ENCODE peak calls at places on chromosomes 7 and 10, in six cellular contexts. One of them, this sample, is unnamed.

GRCh38 chr7:12987238-12987637 is 299.8 kb downstream of the ARL4A start:
- DNase-seq in activated CD8-positive, alpha-beta T cell treated with anti-CD3 and anti-CD28 coated beads, Interleukin-2, amount 10 ng/mL, durations not matched to agents 7 days and 5 days: no peak
- DNase-seq in WERI-Rb-1: no peak
- DNase-seq in heart left ventricle: no peak
- DNase-seq in immature natural killer cell: no peak
- DNase-seq in NCI-H446: no peak
- DNase-seq in this sample: no peak

GRCh38 chr10:131888186-131888604 is 12.6 kb upstream of the PPP2R2D start:
- DNase-seq in NCI-H446: no peak
- DNase-seq in WERI-Rb-1: no peak
- DNase-seq in heart left ventricle: no peak
- DNase-seq in immature natural killer cell: no peak
- DNase-seq in activated CD8-positive, alpha-beta T cell treated with anti-CD3 and anti-CD28 coated beads, Interleukin-2, amount 10 ng/mL, durations not matched to agents 7 days and 5 days: no peak
- DNase-seq in this sample: no peak

GRCh38 chr7:101232141-101232821 is 5.3 kb downstream of the CLDN15 start:
- DNase-seq in heart left ventricle: no peak
- DNase-seq in WERI-Rb-1: no peak
- DNase-seq in NCI-H446: no peak
- DNase-seq in activated CD8-positive, alpha-beta T cell treated with anti-CD3 and anti-CD28 coated beads, Interleukin-2, amount 10 ng/mL, durations not matched to agents 7 days and 5 days: no peak
- DNase-seq in immature natural killer cell: no peak
- DNase-seq in this sample: no peak

GRCh38 chr7:1910081-1910685 is 240.1 kb downstream of the ELFN1 start:
- DNase-seq in WERI-Rb-1: no peak
- DNase-seq in NCI-H446: no peak
- DNase-seq in heart left ventricle: no peak
- DNase-seq in immature natural killer cell: no peak
- DNase-seq in activated CD8-positive, alpha-beta T cell treated with anti-CD3 and anti-CD28 coated beads, Interleukin-2, amount 10 ng/mL, durations not matched to agents 7 days and 5 days: no peak
- DNase-seq in this sample: no peak

GRCh38 chr10:121926669-121927360 is 1.0 kb downstream of the ATE1 start:
- DNase-seq in NCI-H446: no peak
- DNase-seq in heart left ventricle: no peak
- DNase-seq in WERI-Rb-1: no peak
- DNase-seq in immature natural killer cell: no peak
- DNase-seq in activated CD8-positive, alpha-beta T cell treated with anti-CD3 and anti-CD28 coated beads, Interleukin-2, amount 10 ng/mL, durations not matched to agents 7 days and 5 days: peak
- DNase-seq in this sample: no peak

GRCh38 chr10:104067525-104067924 is 18.2 kb downstream of the COL17A1 start:
- DNase-seq in immature natural killer cell: no peak
- DNase-seq in activated CD8-positive, alpha-beta T cell treated with anti-CD3 and anti-CD28 coated beads, Interleukin-2, amount 10 ng/mL, durations not matched to agents 7 days and 5 days: no peak
- DNase-seq in heart left ventricle: no peak
- DNase-seq in NCI-H446: no peak
- DNase-seq in WERI-Rb-1: peak
- DNase-seq in this sample: no peak

GRCh38 chr10:18216482-18216881 is 76.3 kb downstream of the CACNB2 start:
- DNase-seq in NCI-H446: peak
- DNase-seq in activated CD8-positive, alpha-beta T cell treated with anti-CD3 and anti-CD28 coated beads, Interleukin-2, amount 10 ng/mL, durations not matched to agents 7 days and 5 days: no peak
- DNase-seq in immature natural killer cell: no peak
- DNase-seq in heart left ventricle: no peak
- DNase-seq in WERI-Rb-1: no peak
- DNase-seq in this sample: peak

GRCh38 chr10:6501931-6502330 is 78.1 kb downstream of the PRKCQ start:
- DNase-seq in WERI-Rb-1: no peak
- DNase-seq in activated CD8-positive, alpha-beta T cell treated with anti-CD3 and anti-CD28 coated beads, Interleukin-2, amount 10 ng/mL, durations not matched to agents 7 days and 5 days: peak
- DNase-seq in heart left ventricle: no peak
- DNase-seq in immature natural killer cell: no peak
- DNase-seq in NCI-H446: no peak
- DNase-seq in this sample: no peak

GRCh38 chr7:73522081-73522818 is at the start of gene BAZ1B:
- DNase-seq in activated CD8-positive, alpha-beta T cell treated with anti-CD3 and anti-CD28 coated beads, Interleukin-2, amount 10 ng/mL, durations not matched to agents 7 days and 5 days: peak
- DNase-seq in immature natural killer cell: peak
- DNase-seq in NCI-H446: peak
- DNase-seq in heart left ventricle: peak
- DNase-seq in WERI-Rb-1: peak
- DNase-seq in this sample: peak

GRCh38 chr10:29993319-29993876 is 66.0 kb downstream of the JCAD start:
- DNase-seq in activated CD8-positive, alpha-beta T cell treated with anti-CD3 and anti-CD28 coated beads, Interleukin-2, amount 10 ng/mL, durations not matched to agents 7 days and 5 days: no peak
- DNase-seq in NCI-H446: no peak
- DNase-seq in heart left ventricle: no peak
- DNase-seq in WERI-Rb-1: no peak
- DNase-seq in immature natural killer cell: no peak
- DNase-seq in this sample: no peak

GRCh38 chr7:77940647-77941046 is 142.1 kb downstream of the PHTF2 start:
- DNase-seq in heart left ventricle: no peak
- DNase-seq in immature natural killer cell: peak
- DNase-seq in NCI-H446: peak
- DNase-seq in WERI-Rb-1: no peak
- DNase-seq in activated CD8-positive, alpha-beta T cell treated with anti-CD3 and anti-CD28 coated beads, Interleukin-2, amount 10 ng/mL, durations not matched to agents 7 days and 5 days: peak
- DNase-seq in this sample: peak

GRCh38 chr10:12844796-12845524 is 156.6 kb downstream of the CCDC3 start:
- DNase-seq in heart left ventricle: no peak
- DNase-seq in activated CD8-positive, alpha-beta T cell treated with anti-CD3 and anti-CD28 coated beads, Interleukin-2, amount 10 ng/mL, durations not matched to agents 7 days and 5 days: no peak
- DNase-seq in NCI-H446: peak
- DNase-seq in immature natural killer cell: no peak
- DNase-seq in WERI-Rb-1: no peak
- DNase-seq in this sample: peak

GRCh38 chr7:114928060-114928459 is 6.2 kb downstream of the MDFIC start:
- DNase-seq in activated CD8-positive, alpha-beta T cell treated with anti-CD3 and anti-CD28 coated beads, Interleukin-2, amount 10 ng/mL, durations not matched to agents 7 days and 5 days: no peak
- DNase-seq in NCI-H446: no peak
- DNase-seq in heart left ventricle: no peak
- DNase-seq in WERI-Rb-1: no peak
- DNase-seq in immature natural killer cell: no peak
- DNase-seq in this sample: no peak

GRCh38 chr10:59688921-59689351 is 20.7 kb downstream of the SLC16A9 start:
- DNase-seq in activated CD8-positive, alpha-beta T cell treated with anti-CD3 and anti-CD28 coated beads, Interleukin-2, amount 10 ng/mL, durations not matched to agents 7 days and 5 days: no peak
- DNase-seq in immature natural killer cell: no peak
- DNase-seq in heart left ventricle: no peak
- DNase-seq in NCI-H446: no peak
- DNase-seq in WERI-Rb-1: no peak
- DNase-seq in this sample: no peak

GRCh38 chr10:104638861-104639594 is 2.1 kb upstream of the SORCS3 start:
- DNase-seq in immature natural killer cell: no peak
- DNase-seq in WERI-Rb-1: peak
- DNase-seq in NCI-H446: no peak
- DNase-seq in activated CD8-positive, alpha-beta T cell treated with anti-CD3 and anti-CD28 coated beads, Interleukin-2, amount 10 ng/mL, durations not matched to agents 7 days and 5 days: no peak
- DNase-seq in heart left ventricle: no peak
- DNase-seq in this sample: no peak

GRCh38 chr7:4948402-4948801 is 10.6 kb downstream of the MMD2 start:
- DNase-seq in WERI-Rb-1: no peak
- DNase-seq in heart left ventricle: no peak
- DNase-seq in NCI-H446: no peak
- DNase-seq in activated CD8-positive, alpha-beta T cell treated with anti-CD3 and anti-CD28 coated beads, Interleukin-2, amount 10 ng/mL, durations not matched to agents 7 days and 5 days: no peak
- DNase-seq in immature natural killer cell: no peak
- DNase-seq in this sample: no peak

GRCh38 chr7:2109936-2110585 is 122.7 kb downstream of the MAD1L1 start:
- DNase-seq in WERI-Rb-1: peak
- DNase-seq in activated CD8-positive, alpha-beta T cell treated with anti-CD3 and anti-CD28 coated beads, Interleukin-2, amount 10 ng/mL, durations not matched to agents 7 days and 5 days: peak
- DNase-seq in NCI-H446: peak
- DNase-seq in heart left ventricle: no peak
- DNase-seq in immature natural killer cell: no peak
- DNase-seq in this sample: peak

GRCh38 chr7:114628362-114628761 is 213.7 kb downstream of the FOXP2 start:
- DNase-seq in WERI-Rb-1: no peak
- DNase-seq in activated CD8-positive, alpha-beta T cell treated with anti-CD3 and anti-CD28 coated beads, Interleukin-2, amount 10 ng/mL, durations not matched to agents 7 days and 5 days: no peak
- DNase-seq in immature natural killer cell: no peak
- DNase-seq in heart left ventricle: no peak
- DNase-seq in NCI-H446: no peak
- DNase-seq in this sample: no peak

GRCh38 chr10:65348637-65349036 is 1577.2 kb upstream of the LRRTM3 start:
- DNase-seq in immature natural killer cell: no peak
- DNase-seq in NCI-H446: no peak
- DNase-seq in WERI-Rb-1: no peak
- DNase-seq in heart left ventricle: no peak
- DNase-seq in activated CD8-positive, alpha-beta T cell treated with anti-CD3 and anti-CD28 coated beads, Interleukin-2, amount 10 ng/mL, durations not matched to agents 7 days and 5 days: no peak
- DNase-seq in this sample: no peak

GRCh38 chr10:133052076-133052475 is 35.6 kb upstream of the ADGRA1 start:
- DNase-seq in WERI-Rb-1: no peak
- DNase-seq in heart left ventricle: no peak
- DNase-seq in activated CD8-positive, alpha-beta T cell treated with anti-CD3 and anti-CD28 coated beads, Interleukin-2, amount 10 ng/mL, durations not matched to agents 7 days and 5 days: no peak
- DNase-seq in immature natural killer cell: no peak
- DNase-seq in NCI-H446: no peak
- DNase-seq in this sample: no peak

GRCh38 chr10:47104101-47104707 is 193.0 kb downstream of the PTPN20 start:
- DNase-seq in heart left ventricle: no peak
- DNase-seq in WERI-Rb-1: no peak
- DNase-seq in activated CD8-positive, alpha-beta T cell treated with anti-CD3 and anti-CD28 coated beads, Interleukin-2, amount 10 ng/mL, durations not matched to agents 7 days and 5 days: no peak
- DNase-seq in immature natural killer cell: no peak
- DNase-seq in NCI-H446: no peak
- DNase-seq in this sample: peak

GRCh38 chr7:113394856-113395255 is 276.5 kb upstream of the SMIM30 start:
- DNase-seq in immature natural killer cell: no peak
- DNase-seq in activated CD8-positive, alpha-beta T cell treated with anti-CD3 and anti-CD28 coated beads, Interleukin-2, amount 10 ng/mL, durations not matched to agents 7 days and 5 days: no peak
- DNase-seq in WERI-Rb-1: no peak
- DNase-seq in NCI-H446: no peak
- DNase-seq in heart left ventricle: no peak
- DNase-seq in this sample: no peak

GRCh38 chr10:103627893-103628292 is 134.4 kb downstream of the NEURL1 start:
- DNase-seq in activated CD8-positive, alpha-beta T cell treated with anti-CD3 and anti-CD28 coated beads, Interleukin-2, amount 10 ng/mL, durations not matched to agents 7 days and 5 days: no peak
- DNase-seq in WERI-Rb-1: no peak
- DNase-seq in immature natural killer cell: no peak
- DNase-seq in heart left ventricle: no peak
- DNase-seq in NCI-H446: no peak
- DNase-seq in this sample: no peak

GRCh38 chr10:113704637-113705343 is 25.1 kb downstream of the CASP7 start:
- DNase-seq in WERI-Rb-1: peak
- DNase-seq in NCI-H446: peak
- DNase-seq in immature natural killer cell: no peak
- DNase-seq in activated CD8-positive, alpha-beta T cell treated with anti-CD3 and anti-CD28 coated beads, Interleukin-2, amount 10 ng/mL, durations not matched to agents 7 days and 5 days: peak
- DNase-seq in heart left ventricle: no peak
- DNase-seq in this sample: peak

GRCh38 chr10:11579885-11580284 is 31.6 kb downstream of the USP6NL start:
- DNase-seq in NCI-H446: no peak
- DNase-seq in WERI-Rb-1: no peak
- DNase-seq in immature natural killer cell: no peak
- DNase-seq in activated CD8-positive, alpha-beta T cell treated with anti-CD3 and anti-CD28 coated beads, Interleukin-2, amount 10 ng/mL, durations not matched to agents 7 days and 5 days: no peak
- DNase-seq in heart left ventricle: no peak
- DNase-seq in this sample: no peak

GRCh38 chr7:5497158-5498103 is 73.8 kb upstream of the TNRC18 start:
- DNase-seq in WERI-Rb-1: no peak
- DNase-seq in heart left ventricle: no peak
- DNase-seq in activated CD8-positive, alpha-beta T cell treated with anti-CD3 and anti-CD28 coated beads, Interleukin-2, amount 10 ng/mL, durations not matched to agents 7 days and 5 days: no peak
- DNase-seq in immature natural killer cell: no peak
- DNase-seq in NCI-H446: no peak
- DNase-seq in this sample: no peak

GRCh38 chr10:10804998-10805737 is 212.5 kb upstream of the CELF2 start:
- DNase-seq in NCI-H446: no peak
- DNase-seq in heart left ventricle: no peak
- DNase-seq in WERI-Rb-1: no peak
- DNase-seq in activated CD8-positive, alpha-beta T cell treated with anti-CD3 and anti-CD28 coated beads, Interleukin-2, amount 10 ng/mL, durations not matched to agents 7 days and 5 days: no peak
- DNase-seq in immature natural killer cell: no peak
- DNase-seq in this sample: peak

GRCh38 chr10:84194424-84195043 is at the start of gene CDHR1:
- DNase-seq in immature natural killer cell: peak
- DNase-seq in heart left ventricle: no peak
- DNase-seq in activated CD8-positive, alpha-beta T cell treated with anti-CD3 and anti-CD28 coated beads, Interleukin-2, amount 10 ng/mL, durations not matched to agents 7 days and 5 days: peak
- DNase-seq in WERI-Rb-1: peak
- DNase-seq in NCI-H446: no peak
- DNase-seq in this sample: no peak

GRCh38 chr7:55306331-55306730 is 58.8 kb upstream of the LANCL2 start:
- DNase-seq in NCI-H446: no peak
- DNase-seq in heart left ventricle: no peak
- DNase-seq in WERI-Rb-1: no peak
- DNase-seq in activated CD8-positive, alpha-beta T cell treated with anti-CD3 and anti-CD28 coated beads, Interleukin-2, amount 10 ng/mL, durations not matched to agents 7 days and 5 days: no peak
- DNase-seq in immature natural killer cell: no peak
- DNase-seq in this sample: no peak

GRCh38 chr7:139958599-139959380 is 104.0 kb downstream of the PARP12 start:
- DNase-seq in activated CD8-positive, alpha-beta T cell treated with anti-CD3 and anti-CD28 coated beads, Interleukin-2, amount 10 ng/mL, durations not matched to agents 7 days and 5 days: no peak
- DNase-seq in WERI-Rb-1: no peak
- DNase-seq in immature natural killer cell: no peak
- DNase-seq in heart left ventricle: no peak
- DNase-seq in NCI-H446: no peak
- DNase-seq in this sample: no peak

GRCh38 chr10:43648392-43649148 is at the start of gene ZNF32:
- DNase-seq in immature natural killer cell: peak
- DNase-seq in NCI-H446: peak
- DNase-seq in activated CD8-positive, alpha-beta T cell treated with anti-CD3 and anti-CD28 coated beads, Interleukin-2, amount 10 ng/mL, durations not matched to agents 7 days and 5 days: peak
- DNase-seq in heart left ventricle: peak
- DNase-seq in WERI-Rb-1: peak
- DNase-seq in this sample: peak

GRCh38 chr7:6436385-6436685 is 11.4 kb downstream of the DAGLB start:
- DNase-seq in NCI-H446: no peak
- DNase-seq in WERI-Rb-1: peak
- DNase-seq in immature natural killer cell: no peak
- DNase-seq in heart left ventricle: peak
- DNase-seq in activated CD8-positive, alpha-beta T cell treated with anti-CD3 and anti-CD28 coated beads, Interleukin-2, amount 10 ng/mL, durations not matched to agents 7 days and 5 days: peak
- DNase-seq in this sample: no peak

GRCh38 chr10:65950075-65950474 is 975.8 kb upstream of the LRRTM3 start:
- DNase-seq in immature natural killer cell: no peak
- DNase-seq in heart left ventricle: no peak
- DNase-seq in NCI-H446: no peak
- DNase-seq in WERI-Rb-1: no peak
- DNase-seq in activated CD8-positive, alpha-beta T cell treated with anti-CD3 and anti-CD28 coated beads, Interleukin-2, amount 10 ng/mL, durations not matched to agents 7 days and 5 days: no peak
- DNase-seq in this sample: no peak

GRCh38 chr10:29479081-29479917 is 155.5 kb downstream of the SVIL start:
- DNase-seq in activated CD8-positive, alpha-beta T cell treated with anti-CD3 and anti-CD28 coated beads, Interleukin-2, amount 10 ng/mL, durations not matched to agents 7 days and 5 days: no peak
- DNase-seq in NCI-H446: no peak
- DNase-seq in WERI-Rb-1: no peak
- DNase-seq in heart left ventricle: no peak
- DNase-seq in immature natural killer cell: peak
- DNase-seq in this sample: no peak